ENCODE peak calls at places on chromosomes 11 and 22, in seven cellular contexts. One of them, this sample, is unnamed.

GRCh38 chr11:84564180-84564866 is 1062.8 kb downstream of the DLG2 start:
- DNase-seq in fibroblast of pulmonary artery: peak; percentile 68
- DNase-seq in hepatocyte: peak; percentile 71
- DNase-seq in OCI-LY7: peak; percentile 69
- DNase-seq in heart right ventricle: no peak
- DNase-seq in AG04450: peak; percentile 6
- DNase-seq in GM23338: peak; percentile 56
- DNase-seq in this sample: peak; percentile 70

GRCh38 chr11:75233688-75234295 is 6.8 kb upstream of the TPBGL start:
- DNase-seq in fibroblast of pulmonary artery: peak; percentile 81
- DNase-seq in hepatocyte: peak; percentile 81
- DNase-seq in OCI-LY7: peak; percentile 35
- DNase-seq in heart right ventricle: peak; percentile 46
- DNase-seq in AG04450: peak; percentile 16
- DNase-seq in GM23338: peak; percentile 93
- DNase-seq in this sample: peak; percentile 74

GRCh38 chr11:122523841-122524531 is 131.5 kb upstream of the UBASH3B start:
- DNase-seq in fibroblast of pulmonary artery: no peak
- DNase-seq in hepatocyte: peak; percentile 18
- DNase-seq in OCI-LY7: no peak
- DNase-seq in heart right ventricle: peak; percentile 22
- DNase-seq in AG04450: no peak
- DNase-seq in GM23338: peak; percentile 52
- DNase-seq in this sample: no peak

GRCh38 chr11:86124251-86125233 is 55.7 kb upstream of the PICALM start:
- DNase-seq in fibroblast of pulmonary artery: no peak
- DNase-seq in hepatocyte: no peak
- DNase-seq in OCI-LY7: no peak
- DNase-seq in heart right ventricle: no peak
- DNase-seq in AG04450: no peak
- DNase-seq in GM23338: no peak
- DNase-seq in this sample: no peak

GRCh38 chr11:26618441-26618840 is 46.4 kb upstream of the MUC15 start:
- DNase-seq in fibroblast of pulmonary artery: no peak
- DNase-seq in hepatocyte: no peak
- DNase-seq in OCI-LY7: no peak
- DNase-seq in heart right ventricle: no peak
- DNase-seq in AG04450: no peak
- DNase-seq in GM23338: no peak
- DNase-seq in this sample: no peak

GRCh38 chr22:27399161-27399560 is 402.4 kb downstream of the MN1 start:
- DNase-seq in fibroblast of pulmonary artery: no peak
- DNase-seq in hepatocyte: no peak
- DNase-seq in OCI-LY7: no peak
- DNase-seq in heart right ventricle: no peak
- DNase-seq in AG04450: no peak
- DNase-seq in GM23338: no peak
- DNase-seq in this sample: no peak

GRCh38 chr11:116984589-116984988 is 113.6 kb downstream of the SIK3 start:
- DNase-seq in fibroblast of pulmonary artery: peak; percentile 89
- DNase-seq in hepatocyte: peak; percentile 17
- DNase-seq in OCI-LY7: no peak
- DNase-seq in heart right ventricle: no peak
- DNase-seq in AG04450: peak; percentile 89
- DNase-seq in GM23338: no peak
- DNase-seq in this sample: no peak

GRCh38 chr22:46649176-46650077 is 29.2 kb downstream of the GRAMD4 start:
- DNase-seq in fibroblast of pulmonary artery: peak; percentile 81
- DNase-seq in hepatocyte: no peak
- DNase-seq in OCI-LY7: no peak
- DNase-seq in heart right ventricle: peak; percentile 72
- DNase-seq in AG04450: peak; percentile 50
- DNase-seq in GM23338: no peak
- DNase-seq in this sample: peak; percentile 63

GRCh38 chr11:71183878-71184277 is 68.5 kb downstream of the SHANK2 start:
- DNase-seq in fibroblast of pulmonary artery: no peak
- DNase-seq in hepatocyte: no peak
- DNase-seq in OCI-LY7: no peak
- DNase-seq in heart right ventricle: no peak
- DNase-seq in AG04450: no peak
- DNase-seq in GM23338: no peak
- DNase-seq in this sample: no peak

GRCh38 chr22:38957046-38957770 is at the start of gene APOBEC3A:
- DNase-seq in fibroblast of pulmonary artery: no peak
- DNase-seq in hepatocyte: no peak
- DNase-seq in OCI-LY7: no peak
- DNase-seq in heart right ventricle: no peak
- DNase-seq in AG04450: no peak
- DNase-seq in GM23338: no peak
- DNase-seq in this sample: no peak

GRCh38 chr11:3161309-3161708 is 3.8 kb downstream of the OSBPL5 start:
- DNase-seq in fibroblast of pulmonary artery: no peak
- DNase-seq in hepatocyte: no peak
- DNase-seq in OCI-LY7: no peak
- DNase-seq in heart right ventricle: no peak
- DNase-seq in AG04450: no peak
- DNase-seq in GM23338: no peak
- DNase-seq in this sample: no peak

GRCh38 chr11:3158131-3158591 is 6.9 kb downstream of the OSBPL5 start:
- DNase-seq in fibroblast of pulmonary artery: no peak
- DNase-seq in hepatocyte: no peak
- DNase-seq in OCI-LY7: no peak
- DNase-seq in heart right ventricle: no peak
- DNase-seq in AG04450: no peak
- DNase-seq in GM23338: no peak
- DNase-seq in this sample: no peak

GRCh38 chr11:3160252-3161031 is 4.7 kb downstream of the OSBPL5 start:
- DNase-seq in fibroblast of pulmonary artery: peak; percentile 92
- DNase-seq in hepatocyte: peak; percentile 90
- DNase-seq in OCI-LY7: peak; percentile 14
- DNase-seq in heart right ventricle: peak; percentile 91
- DNase-seq in AG04450: peak; percentile 79
- DNase-seq in GM23338: peak; percentile 98
- DNase-seq in this sample: peak; percentile 90

GRCh38 chr11:3158821-3159220 is 6.3 kb downstream of the OSBPL5 start:
- DNase-seq in fibroblast of pulmonary artery: no peak
- DNase-seq in hepatocyte: no peak
- DNase-seq in OCI-LY7: no peak
- DNase-seq in heart right ventricle: no peak
- DNase-seq in AG04450: no peak
- DNase-seq in GM23338: no peak
- DNase-seq in this sample: no peak

GRCh38 chr11:3159296-3160190 is 5.6 kb downstream of the OSBPL5 start:
- DNase-seq in fibroblast of pulmonary artery: peak; percentile 17
- DNase-seq in hepatocyte: peak; percentile 65
- DNase-seq in OCI-LY7: no peak
- DNase-seq in heart right ventricle: no peak
- DNase-seq in AG04450: no peak
- DNase-seq in GM23338: no peak
- DNase-seq in this sample: no peak
- H3K4me3 ChIP-seq in fibroblast of pulmonary artery: peak overlapping the region; percentile 59
- H3K4me3 ChIP-seq in hepatocyte: peak overlapping the region; percentile 20
- H3K4me3 ChIP-seq in OCI-LY7: no peak overlapping the region
- H3K4me3 ChIP-seq in heart right ventricle: peak overlapping the region; percentile 53
- H3K4me3 ChIP-seq in AG04450: peak overlapping the region; percentile 66
- H3K4me3 ChIP-seq in GM23338: peak overlapping the region; percentile 72
- H3K4me3 ChIP-seq in this sample: peak overlapping the region; percentile 49

GRCh38 chr11:28104984-28105383 is 3.0 kb downstream of the KIF18A start:
- DNase-seq in fibroblast of pulmonary artery: no peak
- DNase-seq in hepatocyte: no peak
- DNase-seq in OCI-LY7: no peak
- DNase-seq in heart right ventricle: no peak
- DNase-seq in AG04450: no peak
- DNase-seq in GM23338: no peak
- DNase-seq in this sample: no peak

GRCh38 chr11:28107331-28107725 is 628 bp downstream of the KIF18A start:
- DNase-seq in fibroblast of pulmonary artery: no peak
- DNase-seq in hepatocyte: no peak
- DNase-seq in OCI-LY7: peak; percentile 36
- DNase-seq in heart right ventricle: no peak
- DNase-seq in AG04450: no peak
- DNase-seq in GM23338: peak; percentile 23
- DNase-seq in this sample: peak; percentile 56

GRCh38 chr11:28105869-28106268 is 2.1 kb downstream of the KIF18A start:
- DNase-seq in fibroblast of pulmonary artery: no peak
- DNase-seq in hepatocyte: no peak
- DNase-seq in OCI-LY7: peak; percentile 34
- DNase-seq in heart right ventricle: no peak
- DNase-seq in AG04450: no peak
- DNase-seq in GM23338: no peak
- DNase-seq in this sample: no peak

GRCh38 chr11:28106351-28107043 is 1.5 kb downstream of the KIF18A start:
- DNase-seq in fibroblast of pulmonary artery: no peak
- DNase-seq in hepatocyte: no peak
- DNase-seq in OCI-LY7: no peak
- DNase-seq in heart right ventricle: no peak
- DNase-seq in AG04450: no peak
- DNase-seq in GM23338: no peak
- DNase-seq in this sample: no peak

DNA sequence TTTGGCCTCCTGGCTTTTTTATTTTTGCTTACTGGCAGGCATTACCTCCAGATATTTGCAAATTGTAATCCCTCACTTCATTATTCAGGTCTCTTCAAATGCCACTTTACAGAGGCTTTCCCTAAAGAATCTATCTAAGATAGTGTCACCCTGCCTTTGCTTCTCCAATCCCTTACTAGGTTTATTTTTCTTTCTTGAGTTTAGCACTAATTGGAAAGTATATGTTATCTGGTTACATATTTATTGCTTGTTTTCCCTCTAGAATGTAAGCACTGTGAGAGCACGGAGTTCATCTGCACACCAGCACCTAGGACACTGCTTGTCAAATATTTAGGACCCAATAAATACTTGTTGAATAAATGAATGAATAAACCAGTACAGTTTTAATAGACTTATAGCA is 3.5 kb downstream of the KIF18A start:
- DNase-seq in fibroblast of pulmonary artery: no peak
- DNase-seq in hepatocyte: no peak
- DNase-seq in OCI-LY7: no peak
- DNase-seq in heart right ventricle: no peak
- DNase-seq in AG04450: no peak
- DNase-seq in GM23338: no peak
- DNase-seq in this sample: no peak
- H3K4me3 ChIP-seq in fibroblast of pulmonary artery: no peak overlapping the region
- H3K4me3 ChIP-seq in hepatocyte: no peak overlapping the region
- H3K4me3 ChIP-seq in OCI-LY7: no peak overlapping the region
- H3K4me3 ChIP-seq in heart right ventricle: no peak overlapping the region
- H3K4me3 ChIP-seq in AG04450: no peak overlapping the region
- H3K4me3 ChIP-seq in GM23338: no peak overlapping the region
- H3K4me3 ChIP-seq in this sample: no peak overlapping the region

GRCh38 chr22:35914357-35914664 is 114.3 kb downstream of the RBFOX2 start:
- DNase-seq in fibroblast of pulmonary artery: no peak
- DNase-seq in hepatocyte: no peak
- DNase-seq in OCI-LY7: no peak
- DNase-seq in heart right ventricle: no peak
- DNase-seq in AG04450: no peak
- DNase-seq in GM23338: no peak
- DNase-seq in this sample: no peak

GRCh38 chr22:35914665-35915476 is 113.8 kb downstream of the RBFOX2 start:
- DNase-seq in fibroblast of pulmonary artery: peak; percentile 92
- DNase-seq in hepatocyte: peak; percentile 90
- DNase-seq in OCI-LY7: peak; percentile 70
- DNase-seq in heart right ventricle: peak; percentile 87
- DNase-seq in AG04450: peak; percentile 75
- DNase-seq in GM23338: peak; percentile 97
- DNase-seq in this sample: peak; percentile 94

GRCh38 chr22:35915477-35916013 is 113.1 kb downstream of the RBFOX2 start:
- DNase-seq in fibroblast of pulmonary artery: peak; percentile 17
- DNase-seq in hepatocyte: no peak
- DNase-seq in OCI-LY7: no peak
- DNase-seq in heart right ventricle: no peak
- DNase-seq in AG04450: no peak
- DNase-seq in GM23338: no peak
- DNase-seq in this sample: no peak

GRCh38 chr22:35912668-35913067 is 116.0 kb downstream of the RBFOX2 start:
- DNase-seq in fibroblast of pulmonary artery: no peak
- DNase-seq in hepatocyte: no peak
- DNase-seq in OCI-LY7: no peak
- DNase-seq in heart right ventricle: no peak
- DNase-seq in AG04450: no peak
- DNase-seq in GM23338: no peak
- DNase-seq in this sample: no peak

GRCh38 chr22:35913925-35914324 is 114.7 kb downstream of the RBFOX2 start:
- DNase-seq in fibroblast of pulmonary artery: no peak
- DNase-seq in hepatocyte: no peak
- DNase-seq in OCI-LY7: no peak
- DNase-seq in heart right ventricle: no peak
- DNase-seq in AG04450: no peak
- DNase-seq in GM23338: no peak
- DNase-seq in this sample: no peak
- H3K4me3 ChIP-seq in fibroblast of pulmonary artery: no peak overlapping the region
- H3K4me3 ChIP-seq in hepatocyte: no peak overlapping the region
- H3K4me3 ChIP-seq in OCI-LY7: peak overlapping the region; percentile 59
- H3K4me3 ChIP-seq in heart right ventricle: peak overlapping the region; percentile 48
- H3K4me3 ChIP-seq in AG04450: no peak overlapping the region
- H3K4me3 ChIP-seq in GM23338: no peak overlapping the region
- H3K4me3 ChIP-seq in this sample: peak overlapping the region; percentile 48

GRCh38 chr11:59180907-59181306 is 9.0 kb downstream of the DTX4 start:
- DNase-seq in fibroblast of pulmonary artery: no peak
- DNase-seq in hepatocyte: no peak
- DNase-seq in OCI-LY7: no peak
- DNase-seq in heart right ventricle: no peak
- DNase-seq in AG04450: no peak
- DNase-seq in GM23338: no peak
- DNase-seq in this sample: no peak
- H3K4me3 ChIP-seq in fibroblast of pulmonary artery: no peak overlapping the region
- H3K4me3 ChIP-seq in hepatocyte: no peak overlapping the region
- H3K4me3 ChIP-seq in OCI-LY7: no peak overlapping the region
- H3K4me3 ChIP-seq in heart right ventricle: no peak overlapping the region
- H3K4me3 ChIP-seq in AG04450: no peak overlapping the region
- H3K4me3 ChIP-seq in GM23338: no peak overlapping the region
- H3K4me3 ChIP-seq in this sample: no peak overlapping the region

GRCh38 chr22:36162127-36163034 is 1.8 kb upstream of the APOL3 start:
- DNase-seq in fibroblast of pulmonary artery: no peak
- DNase-seq in hepatocyte: no peak
- DNase-seq in OCI-LY7: peak; percentile 48
- DNase-seq in heart right ventricle: no peak
- DNase-seq in AG04450: no peak
- DNase-seq in GM23338: no peak
- DNase-seq in this sample: no peak
- H3K4me3 ChIP-seq in fibroblast of pulmonary artery: no peak overlapping the region
- H3K4me3 ChIP-seq in hepatocyte: no peak overlapping the region
- H3K4me3 ChIP-seq in OCI-LY7: peak overlapping the region; percentile 43
- H3K4me3 ChIP-seq in heart right ventricle: no peak overlapping the region
- H3K4me3 ChIP-seq in AG04450: no peak overlapping the region
- H3K4me3 ChIP-seq in GM23338: no peak overlapping the region
- H3K4me3 ChIP-seq in this sample: no peak overlapping the region

This sample was measured in SJCRH30.